ENCODE peak calls at places on chromosomes 3 and 15, in seven cellular contexts. E, K, F, Y, T, J and X are unnamed samples.

GRCh38 chr3:167750273-167750971 is 14.9 kb downstream of the SERPINI1 start:
- DNase-seq in T (no peak), F (no peak), K (no peak), E (no peak), J (no peak), Y (no peak), X (no peak)

GRCh38 chr15:78810377-78811123 is 714 bp downstream of the ADAMTS7 start:
- DNase-seq in Y (no peak), K (peak), J (peak), T (peak), E (no peak), F (peak), X (peak)

GRCh38 chr15:34606545-34606944 is 23.1 kb upstream of the GOLGA8B start:
- DNase-seq in F (no peak), E (no peak), K (no peak), T (no peak), J (no peak), Y (no peak), X (no peak)

GRCh38 chr3:28067014-28067413 is 174.4 kb upstream of the CMC1 start:
- DNase-seq in T (no peak), K (no peak), F (no peak), E (no peak), J (no peak), Y (no peak), X (no peak)

GRCh38 chr3:114453296-114453888 is 159.6 kb downstream of the TIGIT start:
- DNase-seq in K (no peak), F (no peak), T (no peak), J (no peak), E (no peak), Y (no peak), X (no peak)

GRCh38 chr15:77867266-77868047 is 210.1 kb downstream of the TBC1D2B start:
- DNase-seq in K (peak), F (no peak), E (no peak), Y (no peak), J (no peak), T (no peak), X (no peak)

GRCh38 chr3:41418961-41419691 is 219.8 kb downstream of the CTNNB1 start:
- DNase-seq in K (no peak), F (no peak), J (no peak), T (no peak), E (no peak), Y (peak), X (no peak)

GRCh38 chr15:40891810-40892448 is 2.3 kb upstream of the VPS18 start:
- DNase-seq in E (no peak), K (no peak), F (no peak), J (no peak), T (peak), Y (peak), X (no peak)

GRCh38 chr3:166533740-166534139 is 696.5 kb upstream of the BCHE start:
- DNase-seq in T (no peak), J (no peak), F (no peak), Y (no peak), E (no peak), K (no peak), X (no peak)

GRCh38 chr15:50686468-50687301 is at the start of gene TRPM7:
- DNase-seq in E (peak), J (peak), K (peak), T (peak), Y (peak), F (peak), X (peak)

GRCh38 chr3:62189376-62189698 is 184.0 kb downstream of the FEZF2 start:
- DNase-seq in T (no peak), K (no peak), F (no peak), J (no peak), E (no peak), Y (no peak), X (no peak)

GRCh38 chr3:177122183-177122856 is 75.0 kb downstream of the TBL1XR1 start:
- DNase-seq in F (no peak), Y (no peak), J (no peak), E (no peak), K (no peak), T (no peak), X (no peak)

GRCh38 chr3:170049146-170050000 is 11.6 kb downstream of the GPR160 start:
- DNase-seq in K (no peak), J (no peak), E (no peak), T (peak), Y (no peak), F (no peak), X (no peak)

GRCh38 chr15:41621200-41622193 is 38.7 kb upstream of the MGA start:
- DNase-seq in F (peak), K (peak), J (peak), Y (peak), T (peak), E (peak), X (peak)

GRCh38 chr3:179436517-179436916 is 14.8 kb downstream of the GNB4 start:
- DNase-seq in K (no peak), J (no peak), F (no peak), T (no peak), Y (no peak), E (no peak), X (no peak)

GRCh38 chr3:61574854-61575253 is 13.5 kb downstream of the PTPRG start:
- DNase-seq in J (no peak), K (no peak), F (no peak), E (no peak), Y (no peak), T (no peak), X (no peak)

GRCh38 chr3:193680220-193680619 is 87.2 kb downstream of the OPA1 start:
- DNase-seq in T (no peak), E (no peak), K (no peak), F (no peak), Y (no peak), J (no peak), X (no peak)

GRCh38 chr3:51371943-51372557 is 13.0 kb upstream of the MANF start:
- DNase-seq in T (peak), K (no peak), J (no peak), F (peak), Y (peak), E (no peak), X (peak)

GRCh38 chr3:195129072-195129643 is 141.8 kb downstream of the XXYLT1 start:
- DNase-seq in K (no peak), J (no peak), Y (no peak), E (no peak), F (no peak), T (no peak), X (no peak)

GRCh38 chr15:101070502-101071273 is 151.5 kb downstream of the LRRK1 start:
- DNase-seq in Y (peak), E (no peak), J (peak), T (no peak), F (no peak), K (no peak), X (no peak)

GRCh38 chr3:89606151-89606550 is 498.7 kb downstream of the EPHA3 start:
- DNase-seq in J (no peak), K (no peak), Y (peak), F (no peak), T (no peak), E (no peak), X (no peak)

GRCh38 chr3:123320224-123320623 is 118.5 kb downstream of the SEC22A start:
- DNase-seq in E (no peak), K (no peak), F (no peak), Y (no peak), J (no peak), T (no peak), X (no peak)

GRCh38 chr3:161915283-161915682 is 418.7 kb downstream of the OTOL1 start:
- DNase-seq in F (no peak), Y (no peak), K (no peak), J (no peak), T (no peak), E (no peak), X (no peak)
- TF ChIP-seq EP300 in F (no peak), Y (no peak), K (no peak), J (no peak), T (no peak), E (no peak), X (no peak)

GRCh38 chr3:42843730-42844713 is 31.7 kb downstream of the CYP8B1 start:
- DNase-seq in T (peak), J (no peak), K (peak), F (peak), Y (no peak), E (no peak), X (peak)
- TF ChIP-seq EP300 in T (no peak), J (no peak), K (no peak), F (peak), Y (no peak), E (no peak), X (no peak)

GRCh38 chr15:74179101-74179841 is 5.8 kb downstream of the ISLR start:
- DNase-seq in F (peak), J (peak), K (peak), T (peak), E (no peak), Y (no peak), X (peak)
- TF ChIP-seq EP300 in F (peak), J (no peak), K (no peak), T (no peak), E (no peak), Y (no peak), X (no peak)

DNA sequence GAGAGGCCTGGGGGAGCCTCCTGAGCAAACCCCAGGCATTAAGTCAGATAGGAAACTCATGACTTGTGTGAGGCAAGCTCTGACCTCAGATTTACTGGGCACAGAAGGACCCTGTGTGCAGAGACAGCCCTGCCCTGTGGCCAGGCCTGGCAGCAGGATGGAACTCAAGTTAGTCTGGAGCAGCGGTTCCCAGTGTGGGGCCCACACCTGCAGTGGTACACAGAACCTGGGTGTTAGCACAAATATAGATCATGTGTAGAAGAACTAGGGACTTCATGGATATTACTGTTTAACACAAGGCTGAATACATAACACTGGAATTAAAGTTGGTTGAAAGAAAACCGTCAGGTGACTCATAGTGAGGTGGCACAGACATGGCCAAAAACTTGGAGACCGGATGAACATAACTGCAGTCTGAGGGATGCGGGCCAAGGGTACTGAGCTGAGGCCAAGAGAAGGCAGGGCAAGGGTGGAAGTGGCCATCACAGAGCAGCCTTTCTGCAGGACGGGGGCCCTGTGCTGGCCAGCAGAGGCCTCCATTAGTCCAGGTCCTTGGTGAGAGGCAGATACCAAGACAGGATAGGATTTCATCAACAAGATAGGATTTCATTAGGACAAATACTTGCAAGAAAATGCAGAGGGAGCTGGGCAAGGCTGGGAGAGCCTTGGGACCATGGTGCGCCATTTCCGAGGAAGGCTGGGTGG is 40.9 kb downstream of the IRAK2 start:
- DNase-seq in J (no peak), K (no peak), T (no peak), Y (no peak), E (no peak), F (no peak), X (no peak)
- TF ChIP-seq EP300 in J (no peak), K (no peak), T (no peak), Y (no peak), E (no peak), F (peak), X (no peak)

GRCh38 chr3:85681906-85682305 is 723.1 kb downstream of the CADM2 start:
- DNase-seq in F (no peak), K (no peak), J (no peak), T (no peak), Y (no peak), E (no peak), X (no peak)
- TF ChIP-seq EP300 in F (no peak), K (no peak), J (no peak), T (no peak), Y (no peak), E (no peak), X (no peak)

DNA sequence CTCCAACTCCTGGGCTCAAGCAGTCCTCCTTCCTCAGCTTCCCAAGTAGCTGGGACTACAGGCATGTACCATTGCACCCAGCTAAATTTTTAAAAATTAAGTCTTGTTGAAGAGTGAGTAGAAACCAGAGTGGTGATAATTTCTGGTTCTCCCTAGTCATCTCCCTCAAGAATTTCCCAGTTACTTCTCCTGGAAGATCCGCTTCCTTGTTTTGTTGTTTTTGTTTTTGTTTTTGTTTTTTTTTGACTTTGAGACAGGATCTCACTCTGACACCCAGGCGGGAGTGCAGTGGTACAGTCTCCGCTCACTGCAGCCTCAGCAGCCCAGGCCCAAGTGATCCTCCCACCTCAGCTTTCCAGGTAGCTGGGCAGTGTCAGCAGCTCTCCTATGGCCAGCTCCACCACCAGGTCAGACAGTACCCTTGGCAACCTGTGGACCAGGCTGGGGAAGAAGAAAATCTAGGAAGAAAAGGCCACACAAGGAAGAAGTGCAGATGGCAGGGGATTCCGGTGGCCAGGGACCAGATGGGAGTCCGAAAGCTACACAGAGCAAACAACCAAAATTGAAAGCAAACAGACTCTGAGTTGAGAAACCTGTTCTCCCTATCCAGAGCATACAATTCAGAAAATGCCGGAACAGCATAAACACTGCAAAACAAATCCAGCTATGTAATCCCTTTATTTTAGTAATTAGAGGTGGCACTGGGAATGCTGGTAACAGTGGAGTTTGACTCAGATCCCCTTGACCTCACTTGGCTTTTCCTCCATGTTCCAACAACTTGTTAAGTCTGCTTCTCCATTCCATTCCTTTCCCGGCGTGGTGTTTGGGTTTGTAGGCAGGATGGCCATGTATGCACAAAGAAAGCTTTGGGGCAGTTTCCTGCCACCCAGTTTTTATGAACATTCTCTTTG is 266.6 kb upstream of the CTDSPL start:
- DNase-seq in T (no peak), F (no peak), Y (peak), K (no peak), J (no peak), E (no peak), X (no peak)
- TF ChIP-seq EP300 in T (no peak), F (no peak), Y (no peak), K (no peak), J (no peak), E (no peak), X (no peak)

GRCh38 chr3:188220988-188221818 is 67.2 kb downstream of the LPP start:
- DNase-seq in J (no peak), E (peak), K (peak), F (peak), T (peak), Y (peak), X (no peak)
- TF ChIP-seq EP300 in J (peak), E (peak), K (peak), F (peak), T (peak), Y (no peak), X (peak)

GRCh38 chr15:31353931-31354330 is 27.3 kb downstream of the KLF13 start:
- DNase-seq in Y (no peak), J (no peak), T (no peak), E (no peak), K (no peak), F (no peak), X (no peak)

GRCh38 chr15:31352283-31352880 is 25.7 kb downstream of the KLF13 start:
- DNase-seq in Y (no peak), E (no peak), F (no peak), J (no peak), K (no peak), T (peak), X (no peak)

GRCh38 chr15:31349233-31350141 is 22.9 kb downstream of the KLF13 start:
- DNase-seq in K (no peak), J (no peak), T (no peak), E (no peak), Y (no peak), F (no peak), X (no peak)

GRCh38 chr15:31350771-31351170 is 24.1 kb downstream of the KLF13 start:
- DNase-seq in K (no peak), T (no peak), E (no peak), F (no peak), J (no peak), Y (no peak), X (no peak)

DNA sequence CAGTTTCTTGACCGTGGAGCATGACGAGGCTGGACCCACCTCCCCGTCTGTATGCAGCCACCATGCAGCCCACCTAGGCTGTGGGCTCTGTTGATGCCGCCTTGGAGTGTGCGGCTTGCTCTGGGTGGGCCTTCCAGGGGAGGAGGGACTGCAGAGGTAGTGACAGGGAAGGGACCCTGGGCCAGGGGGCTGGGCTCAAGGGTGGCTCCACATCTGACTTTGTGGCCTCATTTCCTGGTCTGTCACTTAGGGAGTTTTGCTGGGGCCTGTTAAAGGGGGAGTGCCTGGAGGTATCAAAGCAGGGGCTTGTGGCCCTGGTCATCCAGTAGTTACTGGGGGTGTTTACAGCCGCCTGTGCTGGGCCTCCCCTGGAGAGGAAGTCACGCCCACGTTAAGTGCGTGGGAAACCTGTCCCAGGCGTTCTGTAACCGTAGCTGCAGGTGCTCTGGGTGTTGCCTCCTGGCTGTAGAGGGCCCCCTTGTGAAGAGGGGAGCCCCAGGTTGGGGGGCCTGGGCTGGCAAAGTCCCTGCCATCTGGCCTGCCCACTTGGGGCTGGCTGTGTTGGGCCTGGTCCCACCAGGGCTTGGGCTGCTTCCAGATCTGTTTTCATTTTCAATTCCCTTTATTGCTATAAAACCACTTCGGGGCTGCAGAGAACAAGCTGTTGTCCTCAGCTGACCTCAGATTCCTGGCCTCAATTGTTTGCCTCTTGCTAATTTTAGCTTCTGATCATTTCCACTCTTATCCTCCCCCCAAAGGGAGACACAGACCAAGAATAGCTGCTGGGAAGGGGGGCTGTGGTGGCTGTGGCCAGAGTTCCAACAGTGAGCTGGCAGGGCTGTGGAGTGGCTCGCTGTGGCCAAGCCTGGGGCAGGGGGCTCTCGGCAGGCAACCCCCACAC is 26.5 kb downstream of the KLF13 start:
- DNase-seq in E (no peak), T (peak), F (peak), K (peak), Y (no peak), J (peak), X (no peak)
- TF ChIP-seq EP300 in E (peak), T (peak), F (peak), K (peak), Y (no peak), J (no peak), X (no peak)

GRCh38 chr3:107067421-107067820 is 309.8 kb upstream of the CCDC54 start:
- DNase-seq in J (no peak), K (no peak), Y (no peak), F (no peak), E (no peak), T (no peak), X (no peak)

GRCh38 chr3:107063351-107063750 is 313.9 kb upstream of the CCDC54 start:
- DNase-seq in F (no peak), Y (no peak), K (no peak), T (no peak), J (no peak), E (no peak), X (no peak)

GRCh38 chr3:107065094-107065861 is 312.0 kb upstream of the CCDC54 start:
- DNase-seq in F (peak), E (no peak), K (no peak), T (no peak), Y (no peak), J (peak), X (no peak)

GRCh38 chr3:107064445-107065060 is 312.7 kb upstream of the CCDC54 start:
- DNase-seq in K (peak), T (peak), F (peak), E (no peak), J (peak), Y (peak), X (no peak)

GRCh38 chr3:107068980-107069379 is 308.3 kb upstream of the CCDC54 start:
- DNase-seq in J (no peak), Y (no peak), E (no peak), K (no peak), T (no peak), F (peak), X (no peak)
- TF ChIP-seq EP300 in J (no peak), Y (no peak), E (no peak), K (no peak), T (no peak), F (peak), X (no peak)

GRCh38 chr3:45012577-45012976 is 13.5 kb upstream of the CLEC3B start:
- DNase-seq in J (no peak), K (no peak), E (no peak), Y (no peak), F (no peak), T (no peak), X (no peak)

GRCh38 chr3:45011756-45012441 is 14.2 kb upstream of the CLEC3B start:
- DNase-seq in E (no peak), Y (no peak), J (peak), F (peak), T (peak), K (peak), X (no peak)

GRCh38 chr3:45009868-45010267 is 16.2 kb upstream of the CLEC3B start:
- DNase-seq in J (no peak), F (no peak), Y (no peak), E (no peak), T (no peak), K (no peak), X (no peak)

GRCh38 chr3:45008117-45008516 is 18.0 kb upstream of the CLEC3B start:
- DNase-seq in J (no peak), K (no peak), Y (no peak), T (no peak), F (no peak), E (no peak), X (no peak)

GRCh38 chr3:45010718-45011355 is 15.3 kb upstream of the CLEC3B start:
- DNase-seq in Y (no peak), E (no peak), T (no peak), F (no peak), J (no peak), K (no peak), X (no peak)
- TF ChIP-seq EP300 in Y (no peak), E (no peak), T (no peak), F (no peak), J (no peak), K (no peak), X (no peak)